ENCODE peak calls at places on chromosome 3, in nine cellular contexts. B is body of pancreas, D is lower leg skin, W is A549, E is GM12878, H is transverse colon, Y is sigmoid colon, N is IMR-90, V is heart left ventricle. C is an unnamed sample.

GRCh38 chr3:13200951-13201350 is 127.7 kb upstream of the IQSEC1 start:
- DNase-seq in B (no peak), D (no peak), W (peak), E (no peak), H (no peak), Y (no peak), N (no peak), V (no peak), C (no peak)

GRCh38 chr3:178736300-178736699 is 200.1 kb downstream of the KCNMB2 start:
- DNase-seq in B (no peak), D (no peak), W (no peak), E (no peak), H (no peak), Y (no peak), N (no peak), V (peak), C (no peak)

GRCh38 chr3:123286308-123287023 is 84.7 kb downstream of the SEC22A start:
- DNase-seq in B (peak), D (peak), W (peak), E (no peak), H (peak), Y (peak), N (peak), V (no peak), C (peak)

GRCh38 chr3:123818921-123819429 is 65.2 kb downstream of the MYLK start:
- DNase-seq in B (no peak), D (no peak), W (no peak), E (no peak), H (no peak), Y (no peak), N (peak), V (no peak), C (peak)

GRCh38 chr3:151960956-151961580 is 87.6 kb downstream of the SUCNR1 start:
- DNase-seq in B (no peak), D (no peak), W (no peak), E (no peak), H (no peak), Y (no peak), N (peak), V (no peak), C (no peak)

GRCh38 chr3:141414141-141414689 is 45.9 kb downstream of the ZBTB38 start:
- DNase-seq in B (peak), D (no peak), W (no peak), E (no peak), H (no peak), Y (peak), N (no peak), V (peak), C (no peak)

GRCh38 chr3:27673701-27674100 is 48.4 kb downstream of the EOMES start:
- DNase-seq in B (no peak), D (no peak), W (no peak), E (no peak), H (no peak), Y (no peak), N (no peak), V (no peak), C (no peak)

GRCh38 chr3:98602078-98602678 is 8.8 kb upstream of the CPOX start:
- DNase-seq in B (peak), D (no peak), W (peak), E (peak), H (no peak), Y (no peak), N (peak), V (peak), C (peak)

GRCh38 chr3:194738254-194739093 is 52.8 kb downstream of the FAM43A start:
- DNase-seq in B (peak), D (no peak), W (no peak), E (no peak), H (no peak), Y (peak), N (peak), V (peak), C (peak)

GRCh38 chr3:127894461-127894860 is 20.6 kb upstream of the KBTBD12 start:
- DNase-seq in B (no peak), D (no peak), W (no peak), E (no peak), H (no peak), Y (no peak), N (no peak), V (no peak), C (no peak)

GRCh38 chr3:50183755-50184154 is 7.7 kb upstream of the GNAT1 start:
- DNase-seq in B (no peak), D (no peak), W (no peak), E (no peak), H (no peak), Y (no peak), N (no peak), V (no peak), C (no peak)

GRCh38 chr3:15409239-15409638 is 18.1 kb downstream of the METTL6 start:
- DNase-seq in B (no peak), D (no peak), W (no peak), E (no peak), H (no peak), Y (no peak), N (no peak), V (no peak), C (no peak)

GRCh38 chr3:148631124-148631903 is 66.4 kb upstream of the AGTR1 start:
- DNase-seq in B (no peak), D (no peak), W (peak), E (no peak), H (no peak), Y (no peak), N (no peak), V (no peak), C (no peak)

GRCh38 chr3:187112934-187113793 is 26.1 kb downstream of the RPL39L start:
- DNase-seq in B (no peak), D (no peak), W (peak), E (no peak), H (no peak), Y (no peak), N (peak), V (no peak), C (no peak)

GRCh38 chr3:100561459-100562158 is 47.8 kb upstream of the ADGRG7 start:
- DNase-seq in B (no peak), D (no peak), W (no peak), E (no peak), H (no peak), Y (no peak), N (peak), V (no peak), C (no peak)

GRCh38 chr3:17154941-17155340 is 270.2 kb downstream of the PLCL2 start:
- DNase-seq in B (no peak), D (peak), W (no peak), E (no peak), H (no peak), Y (no peak), N (no peak), V (no peak), C (no peak)

GRCh38 chr3:149971403-149972075 is 844 bp upstream of the PFN2 start:
- DNase-seq in B (peak), D (peak), W (no peak), E (no peak), H (peak), Y (peak), N (peak), V (peak), C (peak)

GRCh38 chr3:160968731-160969130 is 136.4 kb downstream of the B3GALNT1 start:
- DNase-seq in B (no peak), D (no peak), W (no peak), E (no peak), H (no peak), Y (no peak), N (peak), V (no peak), C (no peak)

GRCh38 chr3:69499899-69500316 is 114.0 kb upstream of the FRMD4B start:
- DNase-seq in B (peak), D (peak), W (no peak), E (no peak), H (peak), Y (peak), N (no peak), V (peak), C (no peak)

GRCh38 chr3:155308831-155309230 is 15.3 kb upstream of the STRIT1 start:
- DNase-seq in B (no peak), D (no peak), W (no peak), E (no peak), H (no peak), Y (no peak), N (peak), V (no peak), C (no peak)

GRCh38 chr3:132730891-132731580 is 8.8 kb upstream of the NPHP3 start:
- DNase-seq in B (no peak), D (no peak), W (peak), E (no peak), H (no peak), Y (no peak), N (peak), V (peak), C (no peak)

GRCh38 chr3:63141-63845 is 133.3 kb upstream of the CHL1 start:
- DNase-seq in B (peak), D (no peak), W (no peak), E (no peak), H (no peak), Y (no peak), N (no peak), V (no peak), C (no peak)

GRCh38 chr3:191499307-191500125 is 38.6 kb downstream of the PYDC2 start:
- DNase-seq in B (peak), D (no peak), W (no peak), E (no peak), H (peak), Y (peak), N (peak), V (peak), C (peak)

GRCh38 chr3:183455064-183455463 is 26.6 kb upstream of the MCF2L2 start:
- DNase-seq in B (no peak), D (no peak), W (peak), E (no peak), H (no peak), Y (no peak), N (peak), V (no peak), C (peak)

GRCh38 chr3:141478139-141478538 is 8.7 kb upstream of the RASA2 start:
- DNase-seq in B (no peak), D (no peak), W (no peak), E (no peak), H (no peak), Y (no peak), N (no peak), V (no peak), C (no peak)

GRCh38 chr3:52431459-52432223 is 13.3 kb downstream of the SEMA3G start:
- DNase-seq in B (no peak), D (peak), W (no peak), E (no peak), H (no peak), Y (peak), N (no peak), V (no peak), C (no peak)

GRCh38 chr3:52056521-52056967 is at the start of gene DUSP7:
- DNase-seq in B (peak), D (peak), W (peak), E (no peak), H (peak), Y (peak), N (peak), V (peak), C (peak)

GRCh38 chr3:148333091-148333490 is 364.6 kb upstream of the AGTR1 start:
- DNase-seq in B (peak), D (no peak), W (peak), E (no peak), H (no peak), Y (no peak), N (no peak), V (no peak), C (no peak)

GRCh38 chr3:185401319-185401955 is 38.5 kb downstream of the MAP3K13 start:
- DNase-seq in B (no peak), D (no peak), W (no peak), E (no peak), H (no peak), Y (no peak), N (peak), V (no peak), C (no peak)

GRCh38 chr3:56222866-56223265 is 245.4 kb downstream of the ERC2 start:
- DNase-seq in B (no peak), D (no peak), W (no peak), E (no peak), H (no peak), Y (no peak), N (no peak), V (no peak), C (no peak)

GRCh38 chr3:188796122-188796631 is 375.6 kb upstream of the TPRG1 start:
- DNase-seq in B (no peak), D (no peak), W (no peak), E (no peak), H (peak), Y (no peak), N (peak), V (no peak), C (no peak)

GRCh38 chr3:173135059-173135458 is 6.0 kb downstream of the SPATA16 start:
- DNase-seq in B (no peak), D (no peak), W (no peak), E (no peak), H (no peak), Y (no peak), N (no peak), V (no peak), C (no peak)

GRCh38 chr3:123780656-123781055 is 103.5 kb downstream of the MYLK start:
- DNase-seq in B (no peak), D (no peak), W (no peak), E (no peak), H (no peak), Y (no peak), N (peak), V (no peak), C (no peak)

GRCh38 chr3:141913150-141913811 is 36.8 kb downstream of the ATP1B3 start:
- DNase-seq in B (no peak), D (no peak), W (peak), E (peak), H (peak), Y (no peak), N (peak), V (peak), C (peak)

GRCh38 chr3:52238761-52239701 is at the start of gene TWF2:
- DNase-seq in B (peak), D (peak), W (peak), E (no peak), H (peak), Y (peak), N (peak), V (peak), C (peak)

DNA sequence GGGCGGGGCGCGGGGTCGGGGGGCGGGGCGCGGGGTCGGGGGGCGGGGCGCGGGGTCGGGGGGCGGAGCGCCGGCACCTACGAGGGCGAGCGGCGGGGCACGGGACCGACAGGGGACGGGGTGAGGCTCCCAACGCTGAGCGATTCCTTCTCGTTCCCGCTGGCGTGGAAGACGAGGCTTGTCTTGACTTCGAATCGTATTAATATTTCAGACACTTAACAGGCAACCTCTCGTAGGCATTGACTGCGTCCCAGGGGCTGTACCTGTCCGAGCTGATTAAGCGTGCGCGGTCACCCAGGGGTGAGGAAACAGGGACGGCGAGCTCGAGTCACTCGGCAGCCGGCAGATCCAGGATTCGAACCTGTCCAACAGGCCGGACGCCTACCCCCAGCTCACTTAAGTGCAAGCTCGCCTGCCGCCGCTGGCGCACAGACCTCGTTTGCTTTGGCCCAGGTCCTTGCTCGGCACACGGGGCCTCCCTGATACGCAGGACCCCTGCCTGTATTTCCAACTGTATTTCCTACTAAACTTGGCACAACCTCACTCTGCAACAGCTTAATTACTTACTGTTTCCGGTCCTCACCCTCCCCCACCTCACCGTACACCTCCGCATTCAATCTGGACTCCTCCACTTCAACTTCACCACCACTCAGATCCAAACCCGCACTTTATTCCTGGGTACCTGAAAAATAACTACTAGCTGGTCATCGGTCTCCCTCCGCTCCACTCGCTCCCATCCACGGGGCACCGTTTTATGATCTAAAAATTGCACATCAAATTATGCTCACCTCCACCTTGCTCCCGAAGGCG is 680 bp upstream of the ZXDC start:
- DNase-seq in B (peak), D (peak), W (peak), E (no peak), H (no peak), Y (no peak), N (peak), V (no peak), C (peak)
- TF ChIP-seq POLR2A in B (peak), D (no peak), W (peak), E (no peak), H (peak), Y (peak), N (no peak), V (peak), C (peak)

DNA sequence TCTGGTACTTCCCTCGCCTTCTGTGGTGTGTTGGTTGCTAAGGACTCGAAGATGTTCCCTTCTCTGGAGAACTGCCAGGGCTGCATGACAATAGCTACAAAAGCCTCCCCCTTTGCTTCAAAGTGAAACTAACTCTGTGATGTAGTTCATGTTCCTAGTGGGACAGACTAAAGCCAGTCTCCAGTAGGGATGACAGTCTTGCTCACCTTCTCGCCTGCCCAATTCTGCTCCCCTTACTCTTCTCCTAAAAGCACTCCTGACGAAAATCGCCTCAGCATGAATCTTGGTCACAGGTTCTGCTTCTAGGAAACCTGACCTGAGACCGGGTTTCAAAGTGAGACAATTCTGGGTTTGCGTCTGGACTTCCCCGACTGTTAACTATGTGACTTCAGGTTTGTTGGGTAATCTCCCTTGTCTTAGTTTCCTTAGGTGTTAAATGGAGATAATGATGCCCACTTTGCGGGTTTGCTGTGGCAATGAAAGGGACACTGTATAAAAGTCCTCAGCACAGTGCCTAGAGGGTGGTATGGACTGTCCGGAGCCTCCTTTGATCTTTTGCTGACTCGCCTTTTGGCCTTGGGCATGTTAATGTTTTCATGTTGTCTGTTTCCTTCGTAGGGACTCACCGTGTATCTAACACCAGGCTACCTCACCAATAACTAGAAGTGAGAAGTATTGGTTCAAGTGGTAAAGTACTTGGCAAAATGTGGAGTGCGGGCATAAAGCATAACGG is 24.9 kb upstream of the THRB start:
- DNase-seq in B (peak), D (no peak), W (no peak), E (peak), H (no peak), Y (no peak), N (no peak), V (peak), C (no peak)
- TF ChIP-seq POLR2A in B (no peak), D (no peak), W (no peak), E (no peak), H (no peak), Y (no peak), N (no peak), V (no peak), C (no peak)

DNA sequence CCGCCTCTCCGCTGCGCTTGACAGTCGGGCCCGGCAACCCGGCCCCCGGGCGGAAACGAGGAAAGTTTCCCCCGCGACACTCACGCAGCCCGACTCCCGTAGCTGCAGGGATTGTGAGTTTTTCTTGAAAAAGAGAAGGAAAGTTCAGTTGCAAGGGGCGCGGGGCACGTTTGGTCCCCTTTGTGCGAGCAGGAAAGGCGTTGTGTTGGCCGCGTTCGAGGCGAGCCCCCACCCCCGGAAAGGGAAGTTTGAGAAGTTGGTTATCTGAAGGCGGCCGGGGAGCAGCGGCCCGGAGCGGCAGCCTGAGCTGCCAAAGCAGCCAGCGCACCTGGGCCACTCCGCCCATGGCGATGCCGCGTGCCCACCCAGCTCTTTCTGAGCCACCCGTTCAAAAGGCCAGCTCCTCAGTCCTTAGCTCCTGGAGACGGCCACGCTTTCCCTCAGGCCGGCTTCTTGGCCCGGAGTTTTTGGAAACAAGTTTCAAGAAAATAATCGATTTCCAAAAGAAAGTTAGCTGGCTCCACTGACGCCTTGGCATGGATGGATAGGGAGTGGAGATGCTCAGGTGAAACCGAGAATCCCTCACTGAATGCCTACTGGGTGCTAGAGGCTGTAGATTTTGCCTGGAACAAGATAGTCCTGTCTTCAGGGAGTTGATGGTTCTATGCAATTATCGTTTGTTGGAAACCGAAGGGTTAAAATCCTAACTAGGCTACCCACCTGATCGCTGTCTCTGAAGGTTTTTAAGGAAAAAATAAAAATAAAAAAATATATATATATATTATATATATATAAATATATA is 832 bp downstream of the TGFBR2 start:
- DNase-seq in B (peak), D (peak), W (peak), E (no peak), H (peak), Y (peak), N (no peak), V (peak), C (peak)
- TF ChIP-seq POLR2A in B (peak), D (no peak), W (no peak), E (no peak), H (peak), Y (peak), N (no peak), V (peak), C (no peak)

DNA sequence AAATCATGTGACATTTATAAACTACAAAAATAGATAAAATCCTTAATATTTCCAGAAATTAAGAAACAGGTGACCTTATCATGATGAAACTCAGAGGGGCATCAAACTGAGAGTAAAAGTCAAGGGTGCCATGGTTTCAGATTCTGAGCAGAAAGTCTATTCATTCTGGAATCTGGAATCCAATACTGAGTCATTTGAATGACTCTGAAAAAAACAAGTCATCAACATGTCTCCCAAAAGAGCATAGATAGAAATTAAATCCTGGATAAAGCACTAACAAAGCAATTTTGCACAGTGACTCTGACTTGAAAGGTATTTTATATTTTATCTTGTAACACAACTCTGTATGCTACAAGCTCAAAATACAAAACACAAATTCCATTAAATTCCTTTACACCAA is 23.4 kb downstream of the STAC start:
- DNase-seq in B (no peak), D (no peak), W (no peak), E (no peak), H (no peak), Y (no peak), N (no peak), V (no peak), C (no peak)
- TF ChIP-seq POLR2A in B (no peak), D (no peak), W (no peak), E (no peak), H (no peak), Y (no peak), N (no peak), V (no peak), C (no peak)